ENCODE peak calls at places on chromosomes 16 and 17, in five cellular contexts. V, P, X, N and Y are unnamed samples.

GRCh38 chr16:12061336-12062055 is 85.0 kb downstream of the SNX29 start:
- DNase-seq in X (no peak), V (peak), N (no peak), P (no peak), Y (no peak)

GRCh38 chr16:89384282-89384681 is 106.1 kb downstream of the ANKRD11 start:
- DNase-seq in V (no peak), X (no peak), N (no peak), P (no peak), Y (no peak)

GRCh38 chr17:63140255-63140654 is 174.2 kb downstream of the TANC2 start:
- DNase-seq in P (no peak), N (no peak), X (no peak), V (no peak), Y (no peak)

GRCh38 chr16:58418601-58419000 is 26.3 kb downstream of the GINS3 start:
- DNase-seq in V (no peak), X (peak), P (no peak), N (no peak), Y (no peak)

GRCh38 chr17:76872221-76872873 is 4.1 kb downstream of the MGAT5B start:
- DNase-seq in P (no peak), X (no peak), N (no peak), V (no peak), Y (no peak)

GRCh38 chr17:1072551-1072961 is 75.6 kb downstream of the TIMM22 start:
- DNase-seq in N (no peak), V (no peak), P (no peak), X (no peak), Y (no peak)

GRCh38 chr16:9854665-9855064 is 327.6 kb downstream of the GRIN2A start:
- DNase-seq in P (no peak), X (no peak), V (no peak), N (no peak), Y (no peak)

GRCh38 chr17:69434164-69434579 is 19.7 kb downstream of the MAP2K6 start:
- DNase-seq in V (no peak), N (no peak), X (peak), P (no peak), Y (no peak)

GRCh38 chr17:16900288-16900882 is 71.5 kb downstream of the TNFRSF13B start:
- DNase-seq in N (no peak), X (no peak), V (no peak), P (no peak), Y (no peak)

GRCh38 chr17:10875411-10875810 is 37.5 kb upstream of the PIRT start:
- DNase-seq in V (no peak), N (no peak), X (no peak), P (no peak), Y (peak)

GRCh38 chr16:67654069-67654911 is 5.8 kb downstream of the ACD start:
- DNase-seq in V (no peak), P (no peak), N (no peak), X (no peak), Y (no peak)

GRCh38 chr17:17545031-17545820 is 46.3 kb downstream of the PEMT start:
- DNase-seq in P (no peak), X (no peak), V (no peak), N (peak), Y (no peak)

GRCh38 chr17:17227608-17228520 is 9.1 kb downstream of the FLCN start:
- DNase-seq in V (no peak), X (peak), N (no peak), P (peak), Y (no peak)

GRCh38 chr17:77445908-77446535 is 305.3 kb downstream of the SEC14L1 start:
- DNase-seq in V (no peak), X (no peak), P (no peak), N (no peak), Y (no peak)

GRCh38 chr17:34579017-34579946 is at the start of gene TMEM132E:
- DNase-seq in N (no peak), V (peak), P (peak), X (peak), Y (no peak)

GRCh38 chr17:40111221-40112128 is 10.3 kb upstream of the MSL1 start:
- DNase-seq in X (peak), V (peak), N (peak), P (peak), Y (peak)

GRCh38 chr16:10752843-10753523 is 9.3 kb downstream of the NUBP1 start:
- DNase-seq in P (no peak), N (peak), X (peak), V (no peak), Y (no peak)

GRCh38 chr17:8253801-8254200 is 4.7 kb downstream of the PFAS start:
- DNase-seq in N (no peak), P (peak), X (no peak), V (no peak), Y (no peak)
- TF ChIP-seq CTCF in N (no peak), P (peak), X (peak), V (no peak), Y (no peak)

GRCh38 chr17:75848523-75849303 is 4.5 kb upstream of the UNC13D start:
- DNase-seq in X (peak), V (peak), N (no peak), P (peak), Y (peak)
- TF ChIP-seq CTCF in X (peak), V (peak), N (peak), P (peak), Y (peak)

GRCh38 chr17:27651411-27652345 is 20.7 kb downstream of the LGALS9 start:
- DNase-seq in N (peak), P (peak), V (no peak), X (peak), Y (peak)
- TF ChIP-seq CTCF in N (peak), P (peak), V (peak), X (peak), Y (peak)

DNA sequence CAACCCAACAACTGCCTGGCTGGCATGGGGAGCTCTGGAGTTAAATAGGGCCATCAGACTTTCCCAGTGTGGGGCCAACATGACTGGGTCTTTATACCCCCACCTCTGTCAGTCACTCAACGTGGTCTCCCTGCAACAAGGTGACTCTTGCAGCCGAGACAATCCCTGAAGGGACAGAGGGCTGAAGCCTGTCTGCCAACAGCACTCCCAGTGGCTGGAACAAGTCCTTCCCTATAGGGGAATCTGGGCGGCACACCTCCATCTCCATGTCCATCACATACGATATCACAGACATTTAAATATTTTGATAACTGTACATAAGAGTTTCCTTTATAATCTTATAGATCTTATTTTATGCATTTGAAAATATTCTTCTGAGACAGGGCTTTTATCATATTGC is 4.8 kb upstream of the MAPT start:
- DNase-seq in V (no peak), P (no peak), N (no peak), X (no peak), Y (no peak)
- TF ChIP-seq CTCF in V (no peak), P (no peak), N (no peak), X (peak), Y (peak)

GRCh38 chr17:81210868-81211267 is 11.9 kb downstream of the CEP131 start:
- DNase-seq in N (no peak), X (no peak), P (no peak), V (no peak), Y (no peak)
- TF ChIP-seq CTCF in N (no peak), X (no peak), P (no peak), V (no peak), Y (no peak)

DNA sequence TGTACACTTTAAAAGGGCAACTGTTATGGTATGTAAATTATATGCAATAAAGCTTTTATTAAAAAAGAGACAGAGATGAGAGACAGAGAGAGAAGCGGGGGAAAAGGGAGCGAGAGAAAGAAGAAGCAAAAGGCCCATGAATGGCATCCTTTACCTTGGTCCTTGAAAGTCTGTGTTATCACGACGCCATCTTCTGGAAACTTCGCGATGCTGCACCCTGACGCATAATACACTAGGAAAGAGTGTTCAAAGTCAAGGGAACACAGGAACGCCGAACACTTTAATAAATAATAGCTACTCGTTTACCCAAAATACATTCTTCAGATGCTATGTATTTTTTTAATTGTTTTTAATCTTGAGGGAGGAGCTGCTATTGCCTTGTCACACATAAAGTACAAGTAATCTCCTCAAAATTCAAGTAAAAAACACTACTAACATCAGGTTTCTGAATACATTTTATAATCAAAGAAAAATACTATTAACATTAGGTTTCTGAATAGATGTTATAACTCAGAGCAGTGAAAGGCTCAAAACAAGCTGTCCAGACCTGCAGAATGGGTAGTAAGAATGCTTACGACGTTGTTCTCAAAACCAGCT is 23.0 kb upstream of the SLC38A8 start:
- DNase-seq in X (no peak), N (no peak), P (peak), V (peak), Y (peak)
- TF ChIP-seq CTCF in X (peak), N (peak), P (peak), V (peak), Y (peak)

DNA sequence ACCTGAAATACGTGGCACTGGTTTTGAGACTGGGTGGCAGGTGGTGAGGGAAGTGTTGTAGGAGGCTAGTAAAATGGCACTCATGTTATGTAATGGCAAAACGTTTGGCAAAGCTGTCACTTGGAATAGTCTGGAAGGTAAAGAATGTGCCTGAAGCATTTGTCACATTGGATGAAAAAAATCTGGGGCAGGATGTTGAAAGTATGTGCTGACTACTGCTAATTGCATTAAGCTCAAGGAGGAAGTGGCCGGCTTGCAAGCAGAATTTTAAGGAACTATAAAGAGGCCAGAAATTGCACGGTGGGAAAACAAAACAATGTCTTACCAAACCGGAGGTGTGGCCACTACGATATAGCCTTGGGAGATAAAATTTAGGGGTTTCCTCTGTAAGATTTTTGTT is 26.6 kb upstream of the NLRP1 start:
- DNase-seq in X (no peak), N (no peak), V (no peak), P (no peak), Y (no peak)
- TF ChIP-seq CTCF in X (no peak), N (no peak), V (no peak), P (no peak), Y (no peak)

GRCh38 chr16:4316103-4316731 is 350 bp downstream of the GLIS2 start:
- DNase-seq in P (no peak), X (no peak), N (no peak), V (peak), Y (no peak)

GRCh38 chr16:4313563-4314531 is 2.0 kb upstream of the GLIS2 start:
- DNase-seq in P (no peak), X (no peak), V (peak), N (no peak), Y (peak)

GRCh38 chr16:4316732-4317461 is 1.0 kb downstream of the GLIS2 start:
- DNase-seq in P (no peak), V (peak), N (peak), X (peak), Y (no peak)

GRCh38 chr16:4315185-4316102 is at the start of gene GLIS2:
- DNase-seq in V (peak), X (peak), N (peak), P (peak), Y (peak)

DNA sequence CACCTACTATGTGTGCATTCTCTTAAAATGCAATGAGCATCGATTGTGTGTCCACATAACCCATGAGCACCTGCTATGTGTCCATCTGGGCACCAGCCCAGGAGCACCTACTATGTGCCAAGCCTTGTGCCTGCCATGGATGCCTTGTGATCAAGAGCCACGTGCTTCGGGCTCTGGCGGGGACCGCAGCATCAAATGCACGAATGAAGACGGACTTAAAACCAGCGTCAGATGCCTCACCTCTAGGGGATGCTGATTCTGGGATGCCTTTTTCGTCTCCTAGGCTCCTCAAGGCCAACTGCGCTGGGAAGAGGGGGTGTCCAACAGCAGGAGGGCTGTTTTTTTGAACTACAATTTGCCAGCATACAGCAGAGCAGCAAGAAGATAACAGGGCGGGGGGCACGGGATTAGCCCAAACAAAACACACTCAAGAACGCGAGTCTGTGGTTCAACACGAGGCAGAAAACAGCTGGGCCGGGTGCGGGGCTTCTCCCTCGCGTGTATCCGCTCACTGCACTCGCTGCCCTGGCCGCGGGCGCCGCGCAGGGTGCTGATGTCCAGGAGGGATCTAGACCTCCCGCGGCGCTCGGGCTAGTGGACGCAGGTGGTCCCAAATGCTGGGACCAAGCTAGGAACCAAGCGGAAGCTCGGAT is 1.2 kb upstream of the GLIS2 start:
- DNase-seq in X (no peak), N (no peak), V (peak), P (no peak), Y (no peak)
- TF ChIP-seq CTCF in X (no peak), N (no peak), V (no peak), P (no peak), Y (no peak)

DNA sequence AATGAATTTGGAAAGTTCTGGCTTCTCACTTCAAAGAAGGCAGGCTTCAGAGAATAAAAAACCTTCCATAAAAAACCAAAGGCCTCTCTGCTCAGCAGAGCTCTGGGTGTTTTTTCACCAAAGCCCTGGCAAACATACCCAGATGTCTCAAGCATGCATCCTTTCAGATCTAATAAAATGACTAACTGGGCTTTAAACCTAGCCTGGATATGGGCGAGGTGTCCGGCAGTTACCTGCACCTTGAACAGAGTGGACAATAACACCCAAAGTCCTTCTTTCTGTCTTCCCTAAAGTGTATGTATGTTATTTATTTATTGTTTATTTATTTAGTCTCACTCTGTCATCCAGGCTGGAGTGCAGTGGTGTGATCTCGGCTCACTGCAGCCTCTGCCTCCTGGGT is 469.3 kb downstream of the XYLT1 start:
- DNase-seq in P (no peak), V (no peak), X (no peak), N (no peak), Y (no peak)
- TF ChIP-seq CTCF in P (no peak), V (no peak), X (no peak), N (no peak), Y (no peak)

DNA sequence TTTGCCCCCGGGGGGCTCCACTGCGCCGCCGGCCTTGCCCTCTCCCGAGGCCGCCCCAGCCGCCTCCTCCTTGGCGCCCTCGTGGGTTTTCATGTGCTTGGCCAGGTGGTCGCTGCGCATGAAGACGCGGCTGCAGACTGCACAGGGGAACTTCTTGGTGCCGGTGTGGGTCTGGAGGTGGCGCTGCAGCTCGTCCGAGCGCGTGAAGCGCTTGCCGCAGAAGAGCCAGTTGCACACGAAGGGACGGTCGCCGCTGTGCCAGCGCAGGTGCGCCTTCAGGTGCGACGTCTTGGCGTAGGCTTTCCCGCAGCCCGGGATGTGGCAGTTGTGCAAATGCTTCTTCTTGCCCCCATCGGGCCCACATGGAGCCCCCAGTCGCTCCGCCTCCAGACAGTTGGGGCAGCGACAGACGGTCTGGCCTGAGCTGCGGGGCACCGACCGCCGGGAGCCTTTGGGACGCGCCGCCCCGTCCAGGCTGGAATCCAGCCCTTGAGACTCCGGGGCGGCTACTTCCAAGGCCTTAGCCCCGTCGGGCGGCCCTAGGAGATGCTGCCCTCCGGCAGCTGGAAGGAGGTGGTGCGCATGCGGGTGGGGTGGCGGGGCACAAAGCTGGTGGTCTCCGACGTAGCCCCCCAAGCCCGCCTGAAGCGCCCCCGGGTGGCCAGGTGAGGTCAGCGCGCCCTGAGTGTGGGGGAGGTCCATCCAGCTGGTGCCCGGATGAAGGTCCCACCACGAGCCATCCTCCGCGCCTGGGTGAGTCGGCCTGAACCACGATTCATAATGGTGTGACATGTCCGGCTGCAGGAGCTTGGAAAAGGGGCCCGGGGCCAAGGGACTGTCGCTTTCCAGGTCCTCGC is 3.4 kb downstream of the SP6 start:
- DNase-seq in P (no peak), X (no peak), N (no peak), V (no peak), Y (no peak)
- TF ChIP-seq CTCF in P (no peak), X (peak), N (peak), V (peak), Y (peak)